ENCODE peak calls at places on chromosomes 4 and X, in seven cellular contexts. T is thoracic aorta, S is SJSA1, K is pancreas, H is substantia nigra, G is A549, O is heart right ventricle. C is an unnamed sample.

GRCh38 chr4:73021634-73022033 is 47.9 kb downstream of the COX18 start:
- DNase-seq in T (no peak), S (no peak), K (no peak), H (no peak), G (peak), O (no peak), C (no peak)

GRCh38 chrX:40371376-40371775 is 209.4 kb upstream of the ATP6AP2 start:
- DNase-seq in T (no peak), S (no peak), K (no peak), H (no peak), G (no peak), O (no peak), C (no peak)

GRCh38 chr4:34679228-34679627 is 1565.1 kb downstream of the ARAP2 start:
- DNase-seq in T (no peak), S (no peak), K (no peak), H (no peak), G (no peak), O (no peak), C (no peak)

GRCh38 chr4:175422331-175422730 is 389.7 kb downstream of the GPM6A start:
- DNase-seq in T (no peak), S (no peak), K (no peak), H (no peak), G (no peak), O (no peak), C (no peak)

GRCh38 chrX:78747471-78747870 is at the start of gene LPAR4:
- DNase-seq in T (no peak), S (no peak), K (no peak), H (no peak), G (no peak), O (no peak), C (no peak)

GRCh38 chr4:60926624-60927023 is 273.5 kb upstream of the ADGRL3 start:
- DNase-seq in T (no peak), S (no peak), K (no peak), H (no peak), G (no peak), O (no peak), C (no peak)

GRCh38 chrX:100973411-100973810 is 3.9 kb downstream of the ARL13A start:
- DNase-seq in T (no peak), S (peak), K (no peak), H (no peak), G (no peak), O (no peak), C (no peak)

GRCh38 chr4:73944061-73944875 is 37.6 kb downstream of the PF4 start:
- DNase-seq in T (no peak), S (no peak), K (peak), H (no peak), G (peak), O (peak), C (no peak)

GRCh38 chr4:147461161-147461560 is 19.7 kb upstream of the EDNRA start:
- DNase-seq in T (no peak), S (no peak), K (no peak), H (no peak), G (no peak), O (no peak), C (no peak)

GRCh38 chr4:11748169-11748872 is 319.6 kb upstream of the HS3ST1 start:
- DNase-seq in T (no peak), S (no peak), K (no peak), H (no peak), G (no peak), O (no peak), C (no peak)
- H3K27ac ChIP-seq in T (no peak), S (no peak), K (no peak), H (no peak), G (no peak), O (no peak), C (no peak)

GRCh38 chrX:1390621-1391369 is 1.1 kb downstream of the SLC25A6 start:
- DNase-seq in T (no peak), S (no peak), K (peak), H (no peak), G (no peak), O (no peak), C (no peak)

GRCh38 chrX:1392376-1393130 is 640 bp upstream of the SLC25A6 start:
- DNase-seq in T (no peak), S (peak), K (peak), H (no peak), G (peak), O (peak), C (peak)

GRCh38 chrX:1389993-1390285 is 2.0 kb downstream of the SLC25A6 start:
- DNase-seq in T (no peak), S (no peak), K (no peak), H (no peak), G (no peak), O (no peak), C (no peak)

GRCh38 chrX:1391370-1391706 is 575 bp downstream of the SLC25A6 start:
- DNase-seq in T (no peak), S (no peak), K (no peak), H (no peak), G (peak), O (peak), C (no peak)

DNA sequence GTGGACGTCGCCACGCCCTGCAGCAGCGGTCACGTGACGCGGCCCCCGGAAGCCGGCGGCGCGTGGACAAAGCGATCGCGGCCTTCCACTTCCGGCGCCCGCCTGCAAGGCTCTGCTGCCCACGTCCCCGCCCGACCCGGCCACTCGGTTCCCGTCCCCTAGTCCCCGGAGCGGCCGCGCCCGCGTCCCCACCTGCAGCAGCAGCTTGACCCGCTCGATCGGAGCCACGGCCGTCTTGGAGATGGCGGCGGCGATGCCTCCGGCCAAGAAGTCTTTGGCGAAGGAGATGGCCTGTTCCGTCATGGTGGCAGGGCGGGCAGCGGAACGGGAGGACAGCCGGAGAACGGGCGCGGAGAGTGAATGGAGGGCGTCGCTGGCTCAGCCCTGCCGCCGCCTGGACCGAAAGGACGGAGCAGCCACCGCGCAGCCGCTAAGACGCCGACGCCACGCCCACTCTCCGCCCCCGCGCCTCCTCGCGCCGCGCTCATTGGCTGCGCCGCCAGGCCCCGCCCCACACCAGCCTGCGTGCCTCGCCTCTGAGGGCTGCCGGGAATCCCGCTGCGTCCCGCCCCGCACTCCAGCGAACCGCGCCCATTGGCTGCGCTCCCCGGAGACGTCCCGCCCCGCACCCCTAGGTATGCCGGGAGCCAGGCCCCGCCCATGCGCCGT is at the start of gene SLC25A6:
- DNase-seq in T (peak), S (peak), K (peak), H (no peak), G (peak), O (peak), C (peak)
- H3K27ac ChIP-seq in T (peak), S (peak), K (peak), H (peak), G (peak), O (peak), C (peak)

GRCh38 chr4:127965062-127965802 is at the start of the genes ABHD18 and MFSD8:
- DNase-seq in T (peak), S (peak), K (peak), H (peak), G (peak), O (peak), C (peak)
- H3K27ac ChIP-seq in T (peak), S (peak), K (peak), H (peak), G (peak), O (peak), C (peak)

GRCh38 chr4:3336389-3337356 is 43.9 kb downstream of the RGS12 start:
- DNase-seq in T (no peak), S (no peak), K (no peak), H (no peak), G (no peak), O (no peak), C (no peak)

GRCh38 chr4:3332498-3332897 is 39.7 kb downstream of the RGS12 start:
- DNase-seq in T (no peak), S (no peak), K (no peak), H (no peak), G (no peak), O (no peak), C (no peak)

GRCh38 chr4:3335385-3335784 is 42.6 kb downstream of the RGS12 start:
- DNase-seq in T (no peak), S (no peak), K (no peak), H (no peak), G (no peak), O (no peak), C (no peak)

GRCh38 chr4:3335982-3336381 is 43.2 kb downstream of the RGS12 start:
- DNase-seq in T (no peak), S (no peak), K (no peak), H (no peak), G (no peak), O (no peak), C (no peak)

DNA sequence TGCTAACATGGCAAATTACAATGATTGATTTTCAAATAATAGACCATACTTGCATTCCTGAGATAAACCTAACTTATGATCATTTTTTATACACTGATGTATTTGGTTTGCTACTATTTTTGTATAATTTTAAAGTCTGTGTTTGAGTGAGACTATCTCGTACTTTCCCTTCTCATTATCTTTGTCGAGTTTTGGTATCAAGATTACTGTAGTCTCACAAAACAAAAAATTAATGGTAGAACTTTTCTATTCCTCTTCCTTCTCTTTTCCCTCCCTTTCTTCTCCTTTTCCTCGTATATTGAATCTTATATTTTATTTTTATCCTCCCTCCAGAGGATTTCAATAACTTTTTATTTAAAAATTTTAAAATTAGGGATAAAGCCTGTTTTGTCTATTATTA is 41.5 kb downstream of the RGS12 start:
- DNase-seq in T (no peak), S (no peak), K (no peak), H (no peak), G (no peak), O (no peak), C (no peak)
- H3K27ac ChIP-seq in T (no peak), S (no peak), K (no peak), H (no peak), G (no peak), O (no peak), C (no peak)

GRCh38 chr4:138030375-138030774 is 211.8 kb downstream of the SLC7A11 start:
- DNase-seq in T (no peak), S (no peak), K (no peak), H (no peak), G (no peak), O (no peak), C (no peak)

GRCh38 chr4:138039010-138039409 is 203.1 kb downstream of the SLC7A11 start:
- DNase-seq in T (no peak), S (no peak), K (no peak), H (no peak), G (no peak), O (no peak), C (no peak)

GRCh38 chr4:138037716-138038115 is 204.4 kb downstream of the SLC7A11 start:
- DNase-seq in T (no peak), S (no peak), K (no peak), H (no peak), G (no peak), O (no peak), C (no peak)

GRCh38 chr4:138034871-138035270 is 207.3 kb downstream of the SLC7A11 start:
- DNase-seq in T (no peak), S (no peak), K (no peak), H (no peak), G (no peak), O (no peak), C (no peak)

GRCh38 chr4:138035781-138036258 is 206.3 kb downstream of the SLC7A11 start:
- DNase-seq in T (no peak), S (no peak), K (no peak), H (peak), G (peak), O (no peak), C (no peak)
- H3K27ac ChIP-seq in T (no peak), S (peak), K (no peak), H (no peak), G (no peak), O (no peak), C (no peak)